ENCODE peak calls at places on chromosomes 11 and 22, in seven cellular contexts. One of them, this sample, is unnamed.

GRCh38 chr22:35742342-35743100 is 24.8 kb downstream of the APOL5 start:
- DNase-seq in nephron progenitor cell: no peak
- DNase-seq in astrocyte of the cerebellum: peak
- DNase-seq in HL-60: no peak
- DNase-seq in foreskin fibroblast: peak
- DNase-seq in choroid plexus epithelial cell: peak
- DNase-seq in RWPE1: peak
- DNase-seq in this sample: no peak

GRCh38 chr11:28674432-28675076 is 566.4 kb downstream of the METTL15 start:
- DNase-seq in nephron progenitor cell: peak
- DNase-seq in astrocyte of the cerebellum: no peak
- DNase-seq in HL-60: no peak
- DNase-seq in foreskin fibroblast: peak
- DNase-seq in choroid plexus epithelial cell: peak
- DNase-seq in RWPE1: no peak
- DNase-seq in this sample: no peak

GRCh38 chr22:29907753-29908515 is 25.0 kb downstream of the MTMR3 start:
- DNase-seq in nephron progenitor cell: no peak
- DNase-seq in astrocyte of the cerebellum: peak
- DNase-seq in HL-60: peak
- DNase-seq in foreskin fibroblast: peak
- DNase-seq in choroid plexus epithelial cell: peak
- DNase-seq in RWPE1: peak
- DNase-seq in this sample: no peak

GRCh38 chr22:47071812-47072641 is 309.6 kb downstream of the TBC1D22A start:
- DNase-seq in nephron progenitor cell: no peak
- DNase-seq in astrocyte of the cerebellum: no peak
- DNase-seq in HL-60: no peak
- DNase-seq in foreskin fibroblast: no peak
- DNase-seq in choroid plexus epithelial cell: no peak
- DNase-seq in RWPE1: no peak
- DNase-seq in this sample: no peak

GRCh38 chr22:35524966-35525686 is 15.5 kb upstream of the RASD2 start:
- DNase-seq in nephron progenitor cell: no peak
- DNase-seq in astrocyte of the cerebellum: no peak
- DNase-seq in HL-60: no peak
- DNase-seq in foreskin fibroblast: no peak
- DNase-seq in choroid plexus epithelial cell: no peak
- DNase-seq in RWPE1: no peak
- DNase-seq in this sample: no peak

GRCh38 chr22:24772493-24773220 is 1.9 kb downstream of the PIWIL3 start:
- DNase-seq in nephron progenitor cell: peak
- DNase-seq in astrocyte of the cerebellum: peak
- DNase-seq in HL-60: no peak
- DNase-seq in foreskin fibroblast: peak
- DNase-seq in choroid plexus epithelial cell: peak
- DNase-seq in RWPE1: peak
- DNase-seq in this sample: no peak

GRCh38 chr11:126197277-126197939 is 14.0 kb downstream of the RPUSD4 start:
- DNase-seq in nephron progenitor cell: no peak
- DNase-seq in astrocyte of the cerebellum: no peak
- DNase-seq in HL-60: no peak
- DNase-seq in foreskin fibroblast: peak
- DNase-seq in choroid plexus epithelial cell: peak
- DNase-seq in RWPE1: no peak
- DNase-seq in this sample: no peak

GRCh38 chr11:1810761-1811160 is 24.0 kb upstream of the SYT8 start:
- DNase-seq in nephron progenitor cell: no peak
- DNase-seq in astrocyte of the cerebellum: no peak
- DNase-seq in HL-60: peak
- DNase-seq in foreskin fibroblast: no peak
- DNase-seq in choroid plexus epithelial cell: no peak
- DNase-seq in RWPE1: no peak
- DNase-seq in this sample: no peak

GRCh38 chr11:48087974-48088681 is 107.8 kb downstream of the PTPRJ start:
- DNase-seq in nephron progenitor cell: no peak
- DNase-seq in astrocyte of the cerebellum: no peak
- DNase-seq in HL-60: no peak
- DNase-seq in foreskin fibroblast: no peak
- DNase-seq in choroid plexus epithelial cell: no peak
- DNase-seq in RWPE1: no peak
- DNase-seq in this sample: no peak

GRCh38 chr11:69249641-69250502 is 44.1 kb upstream of the MYEOV start:
- DNase-seq in nephron progenitor cell: no peak
- DNase-seq in astrocyte of the cerebellum: peak
- DNase-seq in HL-60: no peak
- DNase-seq in foreskin fibroblast: peak
- DNase-seq in choroid plexus epithelial cell: peak
- DNase-seq in RWPE1: no peak
- DNase-seq in this sample: no peak

GRCh38 chr11:37613031-37613430 is 1015.0 kb upstream of the RAG2 start:
- DNase-seq in nephron progenitor cell: no peak
- DNase-seq in astrocyte of the cerebellum: no peak
- DNase-seq in HL-60: no peak
- DNase-seq in foreskin fibroblast: no peak
- DNase-seq in choroid plexus epithelial cell: no peak
- DNase-seq in RWPE1: no peak
- DNase-seq in this sample: no peak

GRCh38 chr11:111631666-111632039 is 29.4 kb downstream of the SIK2 start:
- DNase-seq in nephron progenitor cell: no peak
- DNase-seq in astrocyte of the cerebellum: peak
- DNase-seq in HL-60: no peak
- DNase-seq in foreskin fibroblast: peak
- DNase-seq in choroid plexus epithelial cell: peak
- DNase-seq in RWPE1: peak
- DNase-seq in this sample: no peak

GRCh38 chr11:3845670-3846069 is 4.9 kb upstream of the RHOG start:
- DNase-seq in nephron progenitor cell: no peak
- DNase-seq in astrocyte of the cerebellum: no peak
- DNase-seq in HL-60: no peak
- DNase-seq in foreskin fibroblast: no peak
- DNase-seq in choroid plexus epithelial cell: no peak
- DNase-seq in RWPE1: no peak
- DNase-seq in this sample: no peak

GRCh38 chr11:35006389-35007128 is 90.1 kb downstream of the PDHX start:
- DNase-seq in nephron progenitor cell: no peak
- DNase-seq in astrocyte of the cerebellum: peak
- DNase-seq in HL-60: no peak
- DNase-seq in foreskin fibroblast: no peak
- DNase-seq in choroid plexus epithelial cell: no peak
- DNase-seq in RWPE1: no peak
- DNase-seq in this sample: no peak

GRCh38 chr11:92897487-92897886 is 72.0 kb upstream of the MTNR1B start:
- DNase-seq in nephron progenitor cell: no peak
- DNase-seq in astrocyte of the cerebellum: no peak
- DNase-seq in HL-60: no peak
- DNase-seq in foreskin fibroblast: no peak
- DNase-seq in choroid plexus epithelial cell: no peak
- DNase-seq in RWPE1: no peak
- DNase-seq in this sample: no peak

GRCh38 chr11:73330569-73331093 is 22.6 kb downstream of the ARHGEF17 start:
- DNase-seq in nephron progenitor cell: peak
- DNase-seq in astrocyte of the cerebellum: no peak
- DNase-seq in HL-60: no peak
- DNase-seq in foreskin fibroblast: no peak
- DNase-seq in choroid plexus epithelial cell: peak
- DNase-seq in RWPE1: no peak
- DNase-seq in this sample: no peak

GRCh38 chr22:50048836-50049235 is 9.3 kb downstream of the TTLL8 start:
- DNase-seq in nephron progenitor cell: no peak
- DNase-seq in astrocyte of the cerebellum: no peak
- DNase-seq in HL-60: no peak
- DNase-seq in foreskin fibroblast: no peak
- DNase-seq in choroid plexus epithelial cell: no peak
- DNase-seq in RWPE1: no peak
- DNase-seq in this sample: no peak
- TF ChIP-seq CTCF in nephron progenitor cell: no peak
- TF ChIP-seq CTCF in astrocyte of the cerebellum: no peak
- TF ChIP-seq CTCF in HL-60: no peak
- TF ChIP-seq CTCF in foreskin fibroblast: no peak
- TF ChIP-seq CTCF in choroid plexus epithelial cell: no peak
- TF ChIP-seq CTCF in RWPE1: no peak
- TF ChIP-seq CTCF in this sample: no peak

GRCh38 chr22:37255558-37256006 is 11.5 kb upstream of the RAC2 start:
- DNase-seq in nephron progenitor cell: no peak
- DNase-seq in astrocyte of the cerebellum: no peak
- DNase-seq in HL-60: no peak
- DNase-seq in foreskin fibroblast: no peak
- DNase-seq in choroid plexus epithelial cell: no peak
- DNase-seq in RWPE1: no peak
- DNase-seq in this sample: no peak

GRCh38 chr22:37254206-37254866 is 10.3 kb upstream of the RAC2 start:
- DNase-seq in nephron progenitor cell: no peak
- DNase-seq in astrocyte of the cerebellum: peak
- DNase-seq in HL-60: no peak
- DNase-seq in foreskin fibroblast: no peak
- DNase-seq in choroid plexus epithelial cell: peak
- DNase-seq in RWPE1: no peak
- DNase-seq in this sample: no peak

GRCh38 chr22:37254867-37255233 is 10.8 kb upstream of the RAC2 start:
- DNase-seq in nephron progenitor cell: no peak
- DNase-seq in astrocyte of the cerebellum: no peak
- DNase-seq in HL-60: no peak
- DNase-seq in foreskin fibroblast: no peak
- DNase-seq in choroid plexus epithelial cell: peak
- DNase-seq in RWPE1: peak
- DNase-seq in this sample: no peak

GRCh38 chr22:37256075-37256726 is 12.1 kb upstream of the RAC2 start:
- DNase-seq in nephron progenitor cell: no peak
- DNase-seq in astrocyte of the cerebellum: no peak
- DNase-seq in HL-60: no peak
- DNase-seq in foreskin fibroblast: no peak
- DNase-seq in choroid plexus epithelial cell: no peak
- DNase-seq in RWPE1: no peak
- DNase-seq in this sample: no peak

GRCh38 chr22:37253164-37253660 is 9.1 kb upstream of the RAC2 start:
- DNase-seq in nephron progenitor cell: no peak
- DNase-seq in astrocyte of the cerebellum: no peak
- DNase-seq in HL-60: no peak
- DNase-seq in foreskin fibroblast: no peak
- DNase-seq in choroid plexus epithelial cell: no peak
- DNase-seq in RWPE1: no peak
- DNase-seq in this sample: no peak
- TF ChIP-seq CTCF in nephron progenitor cell: no peak
- TF ChIP-seq CTCF in astrocyte of the cerebellum: peak
- TF ChIP-seq CTCF in HL-60: no peak
- TF ChIP-seq CTCF in foreskin fibroblast: peak
- TF ChIP-seq CTCF in choroid plexus epithelial cell: peak
- TF ChIP-seq CTCF in RWPE1: no peak
- TF ChIP-seq CTCF in this sample: peak

GRCh38 chr11:128772814-128773213 is 78.9 kb downstream of the FLI1 start:
- DNase-seq in nephron progenitor cell: no peak
- DNase-seq in astrocyte of the cerebellum: no peak
- DNase-seq in HL-60: peak
- DNase-seq in foreskin fibroblast: no peak
- DNase-seq in choroid plexus epithelial cell: no peak
- DNase-seq in RWPE1: no peak
- DNase-seq in this sample: no peak
- TF ChIP-seq CTCF in nephron progenitor cell: no peak
- TF ChIP-seq CTCF in astrocyte of the cerebellum: no peak
- TF ChIP-seq CTCF in HL-60: no peak
- TF ChIP-seq CTCF in foreskin fibroblast: no peak
- TF ChIP-seq CTCF in choroid plexus epithelial cell: no peak
- TF ChIP-seq CTCF in RWPE1: no peak
- TF ChIP-seq CTCF in this sample: no peak

GRCh38 chr11:119093951-119094815 is 7.5 kb downstream of the DPAGT1 start:
- DNase-seq in nephron progenitor cell: peak
- DNase-seq in astrocyte of the cerebellum: no peak
- DNase-seq in HL-60: no peak
- DNase-seq in foreskin fibroblast: no peak
- DNase-seq in choroid plexus epithelial cell: peak
- DNase-seq in RWPE1: no peak
- DNase-seq in this sample: no peak
- TF ChIP-seq CTCF in nephron progenitor cell: no peak
- TF ChIP-seq CTCF in astrocyte of the cerebellum: no peak
- TF ChIP-seq CTCF in HL-60: no peak
- TF ChIP-seq CTCF in foreskin fibroblast: no peak
- TF ChIP-seq CTCF in choroid plexus epithelial cell: no peak
- TF ChIP-seq CTCF in RWPE1: no peak
- TF ChIP-seq CTCF in this sample: no peak

GRCh38 chr11:76347391-76347790 is 33.5 kb downstream of the THAP12 start:
- DNase-seq in nephron progenitor cell: no peak
- DNase-seq in astrocyte of the cerebellum: peak
- DNase-seq in HL-60: no peak
- DNase-seq in foreskin fibroblast: no peak
- DNase-seq in choroid plexus epithelial cell: no peak
- DNase-seq in RWPE1: no peak
- DNase-seq in this sample: no peak
- TF ChIP-seq CTCF in nephron progenitor cell: no peak
- TF ChIP-seq CTCF in astrocyte of the cerebellum: no peak
- TF ChIP-seq CTCF in HL-60: no peak
- TF ChIP-seq CTCF in foreskin fibroblast: no peak
- TF ChIP-seq CTCF in choroid plexus epithelial cell: no peak
- TF ChIP-seq CTCF in RWPE1: no peak
- TF ChIP-seq CTCF in this sample: no peak

DNA sequence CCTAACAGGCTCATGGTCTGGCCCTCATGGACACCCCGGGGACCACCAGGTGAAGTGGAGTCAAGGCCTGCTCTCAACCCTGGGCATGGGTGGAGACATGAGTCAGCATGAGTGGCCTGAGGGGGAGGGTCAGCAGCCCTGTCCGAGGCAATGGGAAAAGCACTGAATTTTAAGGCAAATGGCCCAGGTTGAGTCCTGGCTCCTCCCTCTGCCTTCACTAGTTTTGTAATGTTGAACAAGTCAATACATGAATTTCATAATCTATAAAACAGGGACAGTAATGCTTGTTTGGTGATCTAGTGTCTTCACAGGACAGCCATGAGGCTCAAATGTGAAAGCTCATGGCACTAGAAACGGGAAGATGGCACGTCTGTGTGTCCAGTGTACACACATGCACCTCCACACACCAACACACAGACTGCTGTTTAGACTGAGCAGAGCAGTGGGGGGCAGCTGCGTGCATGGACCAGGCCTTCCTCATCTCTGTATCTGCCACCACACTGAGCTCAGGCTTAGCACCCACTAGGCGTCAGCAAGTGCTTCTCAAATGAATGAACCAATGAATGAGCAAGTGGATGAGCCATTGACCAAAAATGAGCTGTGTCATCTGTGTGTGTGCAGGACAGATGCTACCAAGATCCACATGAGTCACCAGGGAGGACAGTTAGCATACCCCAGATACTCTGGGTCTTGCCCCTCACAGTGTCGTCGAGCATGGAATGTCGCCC is 63.4 kb downstream of the NRXN2 start:
- DNase-seq in nephron progenitor cell: no peak
- DNase-seq in astrocyte of the cerebellum: no peak
- DNase-seq in HL-60: no peak
- DNase-seq in foreskin fibroblast: peak
- DNase-seq in choroid plexus epithelial cell: peak
- DNase-seq in RWPE1: peak
- DNase-seq in this sample: no peak
- TF ChIP-seq CTCF in nephron progenitor cell: no peak
- TF ChIP-seq CTCF in astrocyte of the cerebellum: no peak
- TF ChIP-seq CTCF in HL-60: no peak
- TF ChIP-seq CTCF in foreskin fibroblast: peak
- TF ChIP-seq CTCF in choroid plexus epithelial cell: no peak
- TF ChIP-seq CTCF in RWPE1: no peak
- TF ChIP-seq CTCF in this sample: no peak

This sample was measured in type B pancreatic cell.